ENCODE peak calls at places on chromosomes 5 and 9, in four cellular contexts. F is HEK293T, C is HepG2, U is K562. Z is an unnamed sample.

GRCh38 chr5:162929104-162929503 is 508.3 kb upstream of the CCNG1 start:
- DNase-seq in F (no peak), C (no peak), U (no peak), Z (no peak)

GRCh38 chr9:20624201-20625002 is 2.1 kb upstream of the MLLT3 start:
- DNase-seq in F (peak), C (peak), U (peak), Z (peak)

GRCh38 chr9:35795701-35796100 is 4.3 kb downstream of the NPR2 start:
- DNase-seq in F (no peak), C (no peak), U (no peak), Z (no peak)

GRCh38 chr9:136095495-136096058 is 488 bp upstream of the NACC2 start:
- DNase-seq in F (no peak), C (no peak), U (peak), Z (no peak)

GRCh38 chr5:64176301-64176700 is 10.7 kb downstream of the RNF180 start:
- DNase-seq in F (no peak), C (no peak), U (no peak), Z (no peak)

GRCh38 chr5:69367697-69368279 is 1.5 kb downstream of the AK6 start:
- DNase-seq in F (no peak), C (no peak), U (peak), Z (no peak)

GRCh38 chr5:52743970-52744369 is 43.7 kb upstream of the ITGA1 start:
- DNase-seq in F (no peak), C (no peak), U (no peak), Z (no peak)

GRCh38 chr9:36878986-36879982 is 154.8 kb downstream of the PAX5 start:
- DNase-seq in F (no peak), C (no peak), U (peak), Z (no peak)

GRCh38 chr9:1709347-1709746 is 305.8 kb upstream of the SMARCA2 start:
- DNase-seq in F (peak), C (peak), U (no peak), Z (no peak)

GRCh38 chr9:87713278-87713989 is 12.5 kb upstream of the CTSL start:
- DNase-seq in F (peak), C (peak), U (peak), Z (no peak)

GRCh38 chr9:14271078-14271673 is 42.8 kb downstream of the NFIB start:
- DNase-seq in F (peak), C (peak), U (peak), Z (no peak)

GRCh38 chr5:95620870-95621838 is 1.3 kb downstream of the GPR150 start:
- DNase-seq in F (no peak), C (no peak), U (no peak), Z (no peak)

GRCh38 chr5:141412853-141413539 is at the start of gene PCDHGA10:
- DNase-seq in F (peak), C (peak), U (peak), Z (peak)

GRCh38 chr9:135978650-135979461 is 17.7 kb upstream of the UBAC1 start:
- DNase-seq in F (no peak), C (no peak), U (no peak), Z (no peak)

GRCh38 chr5:79086116-79086515 is 16.5 kb downstream of the BHMT2 start:
- DNase-seq in F (no peak), C (no peak), U (no peak), Z (peak)

GRCh38 chr9:28941856-28942255 is 1368.6 kb upstream of the C9orf72 start:
- DNase-seq in F (no peak), C (no peak), U (no peak), Z (no peak)

GRCh38 chr9:84456526-84456925 is 116.0 kb upstream of the SLC28A3 start:
- DNase-seq in F (no peak), C (no peak), U (no peak), Z (no peak)

GRCh38 chr9:31839273-31839672 is 545.2 kb upstream of the ACO1 start:
- DNase-seq in F (no peak), C (peak), U (no peak), Z (no peak)

GRCh38 chr9:129894106-129894823 is 59.0 kb downstream of the USP20 start:
- DNase-seq in F (no peak), C (no peak), U (no peak), Z (peak)

GRCh38 chr9:35842795-35843194 is 13.8 kb downstream of the TMEM8B start:
- DNase-seq in F (no peak), C (no peak), U (no peak), Z (peak)

GRCh38 chr9:126783958-126784357 is 20.9 kb upstream of the ZBTB43 start:
- DNase-seq in F (no peak), C (no peak), U (no peak), Z (no peak)

GRCh38 chr5:158162479-158162878 is 303.5 kb upstream of the CLINT1 start:
- DNase-seq in F (no peak), C (no peak), U (no peak), Z (no peak)

GRCh38 chr9:116156621-116157314 is 3.2 kb downstream of the PAPPA start:
- DNase-seq in F (peak), C (no peak), U (peak), Z (no peak)

GRCh38 chr9:15531380-15531779 is 20.6 kb upstream of the PSIP1 start:
- DNase-seq in F (no peak), C (no peak), U (no peak), Z (no peak)

GRCh38 chr5:639253-639530 is 27.1 kb downstream of the CEP72 start:
- DNase-seq in F (no peak), C (no peak), U (no peak), Z (no peak)

GRCh38 chr5:126492939-126493338 is 69.7 kb downstream of the GRAMD2B start:
- DNase-seq in F (no peak), C (peak), U (peak), Z (no peak)

GRCh38 chr5:85140471-85140870 is 755.8 kb upstream of the EDIL3 start:
- DNase-seq in F (no peak), C (no peak), U (no peak), Z (no peak)

GRCh38 chr5:91499943-91500531 is 116.9 kb upstream of the ARRDC3 start:
- DNase-seq in F (peak), C (peak), U (peak), Z (no peak)

GRCh38 chr9:127875306-127875966 is 2.0 kb downstream of the AK1 start:
- DNase-seq in F (no peak), C (no peak), U (no peak), Z (no peak)

GRCh38 chr5:12805165-12805698 is 901.0 kb upstream of the CTNND2 start:
- DNase-seq in F (no peak), C (no peak), U (peak), Z (no peak)
- TF ChIP-seq FOXK2 in F (no peak), C (no peak), U (no peak), Z (no peak)

DNA sequence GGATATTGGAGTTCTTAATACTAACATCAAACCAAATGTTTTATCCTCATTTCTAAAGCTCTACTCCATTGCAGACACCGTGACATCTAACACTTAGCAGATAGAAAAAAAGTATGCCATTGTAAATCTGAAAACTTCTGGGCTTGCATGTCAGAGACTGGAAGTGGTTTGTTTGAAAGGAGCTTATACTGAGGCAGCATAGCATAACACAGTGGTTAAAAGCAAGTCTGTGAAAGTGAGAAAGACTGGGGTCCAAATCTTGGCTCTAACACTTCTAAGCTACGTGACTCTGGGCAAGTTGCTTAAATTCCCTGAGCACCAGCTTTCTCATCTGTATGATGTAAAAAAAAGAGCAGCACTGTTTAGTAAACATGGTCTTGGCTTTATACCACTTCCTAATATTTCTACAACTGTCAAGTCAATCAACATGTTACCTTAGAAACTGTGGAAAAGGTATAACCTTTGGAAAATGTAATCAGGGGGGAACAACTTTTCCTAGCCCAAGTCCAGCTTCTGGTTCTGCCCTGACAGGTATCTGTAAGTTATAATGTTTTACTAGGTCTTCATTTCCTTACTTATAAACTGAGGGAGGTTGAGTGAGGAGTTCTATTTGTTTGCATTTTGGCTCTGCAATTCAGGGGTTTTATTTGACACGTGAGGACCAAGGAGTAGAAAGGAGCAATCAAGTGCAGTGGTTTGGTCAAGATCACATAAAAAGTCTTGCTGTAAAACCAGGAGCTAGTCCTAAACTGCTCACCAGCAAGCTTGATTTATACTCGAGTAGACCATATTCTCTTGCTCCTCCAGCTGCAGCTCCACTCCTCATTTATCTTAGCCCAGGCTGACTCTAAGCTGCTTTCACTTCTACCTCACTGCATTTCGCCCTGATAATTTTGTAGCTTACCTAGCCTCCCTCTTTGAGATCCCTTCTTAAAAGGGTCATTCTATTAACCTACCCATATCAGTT is 541.0 kb downstream of the RAB3C start:
- DNase-seq in F (no peak), C (no peak), U (no peak), Z (peak)
- TF ChIP-seq FOXK2 in F (no peak), C (no peak), U (no peak), Z (no peak)

GRCh38 chr5:149175346-149176113 is 34.2 kb downstream of the ABLIM3 start:
- DNase-seq in F (no peak), C (no peak), U (no peak), Z (no peak)
- TF ChIP-seq FOXK2 in F (no peak), C (no peak), U (no peak), Z (no peak)

DNA sequence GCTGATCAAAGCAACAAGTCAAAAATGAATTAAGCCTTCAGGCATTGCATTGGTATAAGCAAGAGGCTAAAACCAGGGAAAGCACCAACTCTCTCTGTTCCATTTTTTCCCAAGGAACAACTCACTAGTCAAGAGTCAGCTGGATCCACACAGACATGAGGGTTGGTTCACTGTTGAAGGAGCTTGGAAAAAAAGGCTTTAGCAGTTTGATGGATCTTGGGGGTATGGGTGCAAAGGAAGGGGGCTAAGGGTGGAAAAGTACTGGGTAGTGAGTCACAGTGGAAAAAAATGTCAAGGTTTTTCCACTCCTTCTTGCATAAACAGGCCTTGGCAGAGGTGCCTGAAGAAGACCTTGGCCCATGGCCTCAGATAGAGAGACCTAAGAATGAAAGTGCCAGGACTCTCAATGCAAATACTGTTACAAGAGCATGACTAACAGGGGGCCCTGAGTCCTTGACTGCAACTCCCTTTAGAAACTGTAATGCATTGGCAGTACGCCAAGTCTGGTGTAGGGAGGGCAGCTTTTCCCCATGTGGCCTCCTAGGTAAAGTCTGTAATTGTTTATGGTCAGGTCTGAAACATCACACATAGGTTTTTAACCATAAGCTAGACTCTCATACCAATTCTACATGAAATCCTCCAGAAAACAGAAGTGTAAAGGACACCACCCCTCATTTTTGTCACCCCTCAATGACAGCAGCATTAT is 23.7 kb downstream of the ACTL7A start:
- DNase-seq in F (peak), C (peak), U (peak), Z (peak)
- TF ChIP-seq FOXK2 in F (no peak), C (peak), U (no peak), Z (peak)

GRCh38 chr5:138246822-138247221 is 27.6 kb downstream of the GFRA3 start:
- DNase-seq in F (no peak), C (no peak), U (no peak), Z (no peak)
- TF ChIP-seq FOXK2 in F (no peak), C (no peak), U (no peak), Z (no peak)

GRCh38 chr5:76524101-76524835 is 98.9 kb downstream of the F2RL2 start:
- DNase-seq in F (no peak), C (no peak), U (no peak), Z (no peak)
- TF ChIP-seq FOXK2 in F (no peak), C (no peak), U (no peak), Z (no peak)

DNA sequence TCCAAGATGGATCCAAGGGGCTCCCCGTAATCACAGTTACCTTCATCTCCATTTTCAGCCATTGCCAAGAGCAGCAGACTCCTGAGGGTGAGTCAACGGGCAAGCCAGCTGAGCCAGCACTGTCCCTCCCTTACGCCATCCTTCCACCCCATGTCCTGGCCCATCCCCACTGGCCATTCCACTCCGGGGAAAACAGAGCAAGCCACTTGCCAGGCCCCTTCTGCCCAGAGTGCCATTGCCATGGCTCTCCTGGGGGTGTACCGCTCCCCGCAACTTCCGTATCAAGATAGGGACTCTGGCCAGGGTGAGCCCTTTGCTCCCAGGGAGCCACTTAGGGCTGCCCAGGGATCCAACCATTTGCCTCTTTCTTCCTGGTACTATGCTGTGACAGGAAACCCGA is 48.9 kb upstream of the CDKN2AIPNL start:
- DNase-seq in F (no peak), C (no peak), U (no peak), Z (no peak)
- TF ChIP-seq FOXK2 in F (no peak), C (no peak), U (no peak), Z (no peak)

DNA sequence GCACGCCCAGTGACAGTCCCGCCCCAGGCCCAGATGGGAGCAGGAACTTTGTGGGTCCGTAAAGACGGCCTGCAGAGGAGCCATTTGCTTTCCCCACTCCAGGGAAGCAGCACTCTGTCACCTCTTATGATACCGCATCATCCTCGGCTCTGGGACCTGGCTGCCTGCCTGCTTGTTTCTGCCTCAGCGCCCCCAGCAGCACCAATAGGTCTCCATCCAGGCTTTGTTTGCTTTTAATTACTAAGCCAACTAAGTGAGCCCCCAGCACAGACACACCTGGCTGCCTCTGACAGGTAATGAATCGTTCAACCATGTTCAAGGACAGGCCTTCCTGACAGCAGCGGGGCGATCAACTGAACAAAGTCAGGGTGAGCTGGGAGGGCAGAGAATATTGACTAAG is 141.4 kb downstream of the C5orf15 start:
- DNase-seq in F (no peak), C (no peak), U (no peak), Z (no peak)
- TF ChIP-seq FOXK2 in F (no peak), C (no peak), U (no peak), Z (no peak)

Z was measured in GM12878.